ENCODE peak calls at places on chromosomes 5 and 9, in ten cellular contexts. B is colonic mucosa; O is tibial artery; I is heart right ventricle; W is esophagus squamous epithelium; A is CD8-positive, alpha-beta memory T cell; F is adrenal gland; E is WERI-Rb-1; R is pancreas; M is A549. C is an unnamed sample.

GRCh38 chr5:177133119-177133844 is at the start of gene NSD1:
- DNase-seq in B (peak; percentile 90), O (peak; percentile 88), I (peak; percentile 90), W (peak; percentile 71), A (peak; percentile 94), F (peak; percentile 91), E (peak; percentile 62), R (peak; percentile 83), M (peak; percentile 63), C (peak; percentile 97)

GRCh38 chr9:133129001-133129799 is 8.2 kb upstream of the RALGDS start:
- DNase-seq in B (no peak), O (no peak), I (no peak), W (no peak), A (no peak), F (no peak), E (no peak), R (no peak), M (no peak), C (peak; percentile 35)

GRCh38 chr9:93660647-93661046 is 84.3 kb downstream of the PHF2 start:
- DNase-seq in B (no peak), O (peak; percentile 9), I (no peak), W (no peak), A (peak; percentile 28), F (no peak), E (peak; percentile 6), R (no peak), M (no peak), C (no peak)

GRCh38 chr5:18745988-18746615 is 1111.8 kb downstream of the TAF11L14 start:
- DNase-seq in B (peak; percentile 26), O (no peak), I (no peak), W (no peak), A (peak; percentile 68), F (no peak), E (no peak), R (peak; percentile 20), M (peak; percentile 20), C (no peak)

GRCh38 chr9:134186471-134187109 is 22.2 kb upstream of the RNU6ATAC start:
- DNase-seq in B (no peak), O (peak; percentile 18), I (no peak), W (no peak), A (peak; percentile 40), F (peak; percentile 47), E (no peak), R (peak; percentile 11), M (no peak), C (no peak)

GRCh38 chr5:76874088-76874581 is 24.3 kb downstream of the S100Z start:
- DNase-seq in B (no peak), O (no peak), I (no peak), W (no peak), A (no peak), F (no peak), E (no peak), R (no peak), M (no peak), C (no peak)

GRCh38 chr5:43041669-43042175 is 1.6 kb upstream of the ANXA2R start:
- DNase-seq in B (peak; percentile 64), O (peak; percentile 60), I (no peak), W (no peak), A (no peak), F (peak; percentile 76), E (no peak), R (peak; percentile 66), M (no peak), C (peak; percentile 69)

GRCh38 chr5:82365744-82366228 is 87.6 kb upstream of the RPS23 start:
- DNase-seq in B (no peak), O (no peak), I (no peak), W (no peak), A (no peak), F (no peak), E (no peak), R (no peak), M (no peak), C (no peak)

GRCh38 chr5:154430466-154430865 is 15.3 kb upstream of the SAP30L start:
- DNase-seq in B (no peak), O (no peak), I (no peak), W (no peak), A (no peak), F (no peak), E (no peak), R (no peak), M (no peak), C (no peak)

GRCh38 chr9:136618578-136619547 is 43.9 kb upstream of the EGFL7 start:
- DNase-seq in B (peak; percentile 57), O (peak; percentile 41), I (peak; percentile 36), W (no peak), A (no peak), F (no peak), E (no peak), R (no peak), M (no peak), C (peak; percentile 64)

GRCh38 chr9:137339045-137339444 is 37.0 kb upstream of the NRARP start:
- DNase-seq in B (no peak), O (no peak), I (no peak), W (no peak), A (no peak), F (no peak), E (no peak), R (no peak), M (no peak), C (no peak)

GRCh38 chr5:159056201-159056600 is 43.5 kb downstream of the EBF1 start:
- DNase-seq in B (no peak), O (no peak), I (no peak), W (no peak), A (no peak), F (no peak), E (no peak), R (no peak), M (no peak), C (no peak)

GRCh38 chr9:84811726-84812074 is 142.2 kb downstream of the NTRK2 start:
- DNase-seq in B (no peak), O (no peak), I (no peak), W (no peak), A (no peak), F (no peak), E (no peak), R (no peak), M (no peak), C (no peak)

GRCh38 chr9:20854444-20854843 is 170.4 kb downstream of the FOCAD start:
- DNase-seq in B (no peak), O (no peak), I (no peak), W (no peak), A (no peak), F (no peak), E (no peak), R (no peak), M (no peak), C (no peak)

GRCh38 chr5:35999547-35999946 is 8.4 kb upstream of the UGT3A1 start:
- DNase-seq in B (no peak), O (no peak), I (no peak), W (no peak), A (no peak), F (no peak), E (no peak), R (no peak), M (no peak), C (no peak)

GRCh38 chr5:1152156-1152555 is 40.3 kb upstream of the SLC12A7 start:
- DNase-seq in B (no peak), O (no peak), I (peak; percentile 6), W (no peak), A (peak; percentile 61), F (no peak), E (no peak), R (no peak), M (no peak), C (peak; percentile 34)
- H3K27ac ChIP-seq in B (no peak overlapping the region), O (no peak overlapping the region), I (no peak overlapping the region), W (no peak overlapping the region), A (no peak overlapping the region), F (no peak overlapping the region), E (no peak overlapping the region), R (peak overlapping the region; percentile 59), M (no peak overlapping the region), C (no peak overlapping the region)

DNA sequence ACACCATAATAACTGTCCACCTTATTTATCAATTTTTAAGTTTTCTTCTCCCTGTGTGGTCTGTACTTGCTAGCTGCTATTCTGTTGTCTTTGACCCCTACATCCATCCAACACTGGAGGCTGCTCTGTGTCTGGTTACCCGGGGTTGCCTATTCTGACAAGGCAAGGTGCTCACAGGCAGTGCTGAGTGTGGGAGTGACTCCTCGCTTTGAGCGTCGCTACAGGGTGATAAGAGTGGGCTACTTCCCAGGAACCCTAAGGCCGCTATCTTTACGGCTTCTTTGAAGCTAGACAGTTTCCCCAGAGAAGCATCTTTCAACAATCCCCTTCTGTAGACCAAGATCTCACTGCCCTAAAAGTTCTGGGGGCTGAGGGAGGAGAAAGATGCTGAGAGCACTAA is 35.3 kb downstream of the NSUN2 start:
- DNase-seq in B (no peak), O (no peak), I (no peak), W (no peak), A (no peak), F (no peak), E (no peak), R (no peak), M (no peak), C (no peak)
- H3K27ac ChIP-seq in B (no peak overlapping the region), O (peak overlapping the region; percentile 69), I (peak overlapping the region; percentile 63), W (no peak overlapping the region), A (no peak overlapping the region), F (no peak overlapping the region), E (no peak overlapping the region), R (no peak overlapping the region), M (no peak overlapping the region), C (peak overlapping the region; percentile 6)

GRCh38 chr9:37032713-37033112 is 1.4 kb downstream of the PAX5 start:
- DNase-seq in B (no peak), O (no peak), I (no peak), W (no peak), A (no peak), F (no peak), E (no peak), R (no peak), M (no peak), C (no peak)

GRCh38 chr9:37031081-37031480 is 3.0 kb downstream of the PAX5 start:
- DNase-seq in B (no peak), O (no peak), I (no peak), W (no peak), A (no peak), F (no peak), E (no peak), R (no peak), M (no peak), C (no peak)

GRCh38 chr9:37030591-37030939 is 3.5 kb downstream of the PAX5 start:
- DNase-seq in B (no peak), O (no peak), I (no peak), W (no peak), A (no peak), F (no peak), E (no peak), R (no peak), M (no peak), C (no peak)

GRCh38 chr9:37033141-37033540 is 927 bp downstream of the PAX5 start:
- DNase-seq in B (no peak), O (no peak), I (no peak), W (no peak), A (no peak), F (no peak), E (no peak), R (no peak), M (no peak), C (no peak)

GRCh38 chr9:37031902-37032301 is 2.2 kb downstream of the PAX5 start:
- DNase-seq in B (no peak), O (no peak), I (no peak), W (no peak), A (no peak), F (no peak), E (no peak), R (no peak), M (no peak), C (no peak)
- H3K27ac ChIP-seq in B (no peak overlapping the region), O (no peak overlapping the region), I (no peak overlapping the region), W (no peak overlapping the region), A (no peak overlapping the region), F (no peak overlapping the region), E (no peak overlapping the region), R (no peak overlapping the region), M (no peak overlapping the region), C (no peak overlapping the region)

GRCh38 chr5:128534729-128535128 is 3.3 kb downstream of the FBN2 start:
- DNase-seq in B (peak; percentile 28), O (no peak), I (no peak), W (no peak), A (no peak), F (peak; percentile 71), E (no peak), R (no peak), M (no peak), C (no peak)
- H3K27ac ChIP-seq in B (no peak overlapping the region), O (no peak overlapping the region), I (no peak overlapping the region), W (no peak overlapping the region), A (no peak overlapping the region), F (peak overlapping the region; percentile 29), E (no peak overlapping the region), R (no peak overlapping the region), M (no peak overlapping the region), C (no peak overlapping the region)